ENCODE peak calls at places on chromosomes 2 and 18, in eight cellular contexts. H, R, B, O, K, X, V and F are unnamed samples.

GRCh38 chr2:95389256-95390119 is 13.0 kb upstream of the FAHD2A start:
- DNase-seq in X (peak; percentile 24), K (peak; percentile 77), O (peak; percentile 41), B (peak; percentile 73), R (peak; percentile 45), V (peak; percentile 56), H (no peak), F (peak; percentile 90)

GRCh38 chr18:79775441-79776221 is 22.1 kb upstream of the KCNG2 start:
- DNase-seq in R (no peak), H (no peak), X (no peak), O (no peak), B (no peak), K (no peak), V (no peak), F (no peak)

GRCh38 chr2:111701798-111702118 is 182.2 kb downstream of the ANAPC1 start:
- DNase-seq in X (no peak), O (no peak), R (no peak), H (no peak), V (no peak), K (no peak), B (no peak), F (no peak)

GRCh38 chr2:13230221-13230620 is 513.5 kb downstream of the TRIB2 start:
- DNase-seq in R (peak; percentile 24), B (peak; percentile 4), H (no peak), V (peak; percentile 4), O (no peak), X (no peak), K (no peak), F (no peak)

GRCh38 chr2:60516383-60516811 is 37.1 kb downstream of the BCL11A start:
- DNase-seq in K (no peak), X (no peak), H (no peak), V (peak; percentile 95), R (peak; percentile 90), B (peak; percentile 34), O (no peak), F (no peak)

GRCh38 chr2:173184031-173185004 is 108.7 kb downstream of the MAP3K20 start:
- DNase-seq in R (peak; percentile 99), X (no peak), O (peak; percentile 78), K (no peak), B (peak; percentile 99), V (peak; percentile 99), H (peak; percentile 91), F (no peak)

GRCh38 chr2:123438277-123439050 is 586.6 kb upstream of the CNTNAP5 start:
- DNase-seq in X (no peak), K (no peak), V (no peak), O (no peak), B (no peak), R (no peak), H (no peak), F (no peak)

GRCh38 chr2:240815761-240816583 is 4.0 kb downstream of the KIF1A start:
- DNase-seq in R (no peak), O (no peak), X (no peak), H (no peak), K (no peak), B (no peak), V (no peak), F (peak; percentile 24)

GRCh38 chr2:179818546-179818945 is 42.9 kb downstream of the ZNF385B start:
- DNase-seq in K (no peak), X (no peak), R (peak; percentile 85), O (no peak), V (peak; percentile 46), H (no peak), B (peak; percentile 38), F (no peak)

GRCh38 chr2:203893386-203893785 is 25.8 kb downstream of the CTLA4 start:
- DNase-seq in X (no peak), B (no peak), V (no peak), O (no peak), H (no peak), R (no peak), K (no peak), F (no peak)

GRCh38 chr2:224038049-224038829 is 847 bp downstream of the SERPINE2 start:
- DNase-seq in K (peak; percentile 66), H (peak; percentile 61), V (peak; percentile 43), O (no peak), R (no peak), B (peak; percentile 63), X (peak; percentile 44), F (peak; percentile 45)

GRCh38 chr2:224039770-224040088 is 643 bp upstream of the SERPINE2 start:
- DNase-seq in X (no peak), B (no peak), H (no peak), O (no peak), K (peak; percentile 53), V (no peak), R (no peak), F (no peak)

GRCh38 chr2:224040753-224041152 is 1.7 kb upstream of the SERPINE2 start:
- DNase-seq in R (no peak), X (no peak), H (no peak), V (no peak), B (no peak), O (no peak), K (no peak), F (no peak)

GRCh38 chr2:224038830-224039079 is 331 bp downstream of the SERPINE2 start:
- DNase-seq in O (no peak), K (no peak), X (no peak), B (no peak), R (no peak), V (no peak), H (no peak), F (no peak)

DNA sequence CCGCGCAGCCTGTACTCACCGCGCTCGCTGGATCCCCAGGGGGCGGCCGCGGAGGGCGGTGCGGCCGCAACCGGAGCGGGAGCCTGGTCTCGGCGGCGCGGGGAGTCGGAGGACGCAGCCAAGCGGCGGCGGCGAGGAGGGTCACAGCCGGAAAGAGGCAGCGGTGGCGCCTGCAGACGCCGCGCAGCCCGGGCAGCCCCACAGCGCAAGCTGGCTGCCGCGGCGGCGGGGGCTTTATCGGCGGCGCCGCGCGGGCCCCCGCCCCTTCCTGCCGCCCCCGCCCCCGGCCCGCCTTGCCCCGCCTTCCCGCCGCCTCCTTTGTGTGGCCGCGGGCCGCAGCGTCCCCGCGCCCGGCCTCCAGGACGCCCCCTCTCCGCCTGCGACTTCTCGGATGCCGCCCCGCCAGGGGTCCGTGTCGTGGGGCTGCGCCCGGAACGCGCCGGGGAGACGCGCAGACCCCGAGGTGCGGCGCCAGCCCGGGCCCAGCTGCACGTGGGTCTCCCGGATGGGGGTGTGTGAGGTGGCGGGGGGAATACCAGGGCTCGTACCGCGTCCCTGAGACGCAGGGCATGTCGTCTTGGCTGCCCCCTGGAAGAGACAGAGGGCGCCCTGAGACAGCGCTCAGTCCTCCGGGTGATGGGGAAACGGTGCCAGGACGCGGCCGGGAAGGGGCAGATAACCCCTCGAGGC is at the start of gene SERPINE2:
- DNase-seq in K (peak; percentile 79), X (peak; percentile 52), V (peak; percentile 69), B (peak; percentile 64), H (peak; percentile 67), O (peak; percentile 18), R (peak; percentile 37), F (peak; percentile 72)
- TF ChIP-seq CTCF in K (peak; percentile 8), X (no peak), V (peak; percentile 53), B (peak; percentile 30), H (peak; percentile 77), O (no peak), R (peak; percentile 62), F (no peak)

DNA sequence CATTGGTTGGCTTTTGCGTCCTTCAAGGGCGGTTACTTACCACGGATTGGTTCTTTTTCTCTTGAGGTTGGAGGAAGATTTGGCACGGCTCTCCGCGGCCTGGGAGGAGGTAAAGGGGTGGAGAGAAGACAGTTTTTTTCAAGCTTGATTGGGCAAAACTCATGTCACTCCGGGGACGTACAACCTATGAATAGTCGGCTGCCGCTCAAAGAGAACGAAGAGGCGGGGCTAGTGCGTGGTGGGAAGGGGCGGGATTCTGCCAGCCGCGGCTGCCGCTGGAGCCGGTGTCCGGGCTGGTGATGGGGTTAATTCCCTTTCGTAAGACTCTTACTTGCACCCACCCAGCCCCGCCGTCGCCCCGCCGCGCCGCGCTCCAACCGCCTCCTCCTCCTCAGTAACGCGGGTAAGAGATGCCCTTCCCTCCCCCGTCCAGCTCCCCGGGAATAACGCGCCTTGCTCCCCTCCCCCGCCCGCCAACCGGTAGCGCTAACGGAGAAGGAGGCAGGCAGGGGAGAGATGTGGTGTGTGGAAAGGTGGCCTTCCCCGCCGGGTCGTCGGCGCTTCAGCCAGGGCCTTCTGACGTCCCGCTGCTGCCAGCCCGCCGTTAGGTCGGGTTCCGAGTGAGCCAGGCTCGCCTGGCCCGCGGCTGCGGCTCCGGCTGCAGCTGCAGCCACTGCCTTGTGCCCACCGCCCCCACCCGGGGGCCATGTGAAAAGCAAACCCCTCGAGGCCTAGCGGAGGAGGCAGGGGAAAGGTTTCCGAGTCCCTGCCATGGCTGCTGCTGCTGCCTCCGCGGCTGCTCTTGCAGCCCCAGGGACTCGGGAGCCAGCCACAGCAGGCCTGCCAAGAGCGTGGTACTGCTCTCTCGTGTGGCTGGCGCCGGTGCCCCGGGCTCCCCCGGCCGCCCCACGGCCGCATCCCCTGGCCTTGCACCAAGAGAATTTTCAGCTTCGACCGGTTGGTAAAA is at the start of gene R3HDM1:
- DNase-seq in B (peak; percentile 100), O (peak; percentile 100), V (peak; percentile 100), X (peak; percentile 94), H (peak; percentile 98), R (peak; percentile 100), K (peak; percentile 95), F (peak; percentile 96)
- TF ChIP-seq CTCF in B (peak; percentile 16), O (no peak), V (peak; percentile 14), X (no peak), H (no peak), R (no peak), K (no peak), F (peak; percentile 37)

GRCh38 chr2:235495373-235496238 is 1.8 kb downstream of the AGAP1 start:
- DNase-seq in B (peak; percentile 29), K (no peak), O (no peak), H (peak; percentile 63), R (no peak), V (no peak), X (no peak), F (no peak)

GRCh38 chr2:235494716-235495372 is 1.0 kb downstream of the AGAP1 start:
- DNase-seq in K (peak; percentile 51), V (peak; percentile 33), R (peak; percentile 32), B (peak; percentile 40), O (peak; percentile 36), X (no peak), H (peak; percentile 46), F (no peak)

GRCh38 chr2:235493402-235493774 is 455 bp upstream of the AGAP1 start:
- DNase-seq in B (no peak), H (no peak), R (peak; percentile 33), X (no peak), O (no peak), V (peak; percentile 47), K (no peak), F (no peak)

GRCh38 chr2:235492850-235493344 is 946 bp upstream of the AGAP1 start:
- DNase-seq in O (peak; percentile 18), R (peak; percentile 20), V (peak; percentile 43), X (no peak), H (no peak), K (peak; percentile 58), B (no peak), F (no peak)

GRCh38 chr2:235493775-235494715 is at the start of gene AGAP1:
- DNase-seq in K (peak; percentile 91), X (peak; percentile 9), R (peak; percentile 60), H (peak; percentile 75), V (peak; percentile 90), B (peak; percentile 83), O (peak; percentile 87), F (peak; percentile 53)
- TF ChIP-seq CTCF in K (no peak), X (no peak), R (no peak), H (no peak), V (no peak), B (no peak), O (no peak), F (no peak)

GRCh38 chr2:43226955-43227829 is 786 bp upstream of the ZFP36L2 start:
- DNase-seq in O (peak; percentile 92), V (peak; percentile 82), K (peak; percentile 79), X (peak; percentile 77), H (peak; percentile 84), R (peak; percentile 55), B (peak; percentile 86), F (peak; percentile 76)
- TF ChIP-seq CTCF in O (no peak), V (no peak), K (no peak), X (no peak), H (peak; percentile 63), R (no peak), B (peak; percentile 20), F (peak; percentile 10)

GRCh38 chr2:170377469-170378207 is 199.7 kb downstream of the MYO3B start:
- DNase-seq in H (no peak), B (no peak), O (no peak), X (no peak), K (no peak), V (no peak), R (no peak), F (no peak)
- TF ChIP-seq CTCF in H (no peak), B (no peak), O (no peak), X (no peak), K (no peak), V (no peak), R (no peak), F (no peak)